ENCODE peak calls at places on chromosomes 2 and 18, in four cellular contexts. X is sigmoid colon, S is K562, T is stomach. G is an unnamed sample.

GRCh38 chr2:202760848-202761247 is 110.7 kb downstream of the ICA1L start:
- DNase-seq in T (no peak), X (no peak), S (no peak), G (no peak)

GRCh38 chr2:101063753-101064502 is 61.8 kb downstream of the RPL31 start:
- DNase-seq in S (no peak), T (no peak), X (no peak), G (no peak)

GRCh38 chr2:113175736-113176695 is 2.2 kb downstream of the PSD4 start:
- DNase-seq in X (no peak), T (no peak), S (no peak), G (no peak)

GRCh38 chr2:50443868-50444267 is 588.1 kb downstream of the NRXN1 start:
- DNase-seq in T (no peak), S (no peak), X (no peak), G (no peak)

GRCh38 chr2:32291746-32292145 is 14.0 kb downstream of the YIPF4 start:
- DNase-seq in X (no peak), T (peak), S (no peak), G (no peak)

GRCh38 chr18:394276-394996 is 106.1 kb downstream of the COLEC12 start:
- DNase-seq in X (no peak), S (no peak), T (no peak), G (no peak)

GRCh38 chr2:68325056-68325455 is 5.3 kb upstream of the CNRIP1 start:
- DNase-seq in T (no peak), S (no peak), X (no peak), G (no peak)

GRCh38 chr2:23015651-23016050 is 369.3 kb upstream of the KLHL29 start:
- DNase-seq in X (no peak), S (no peak), T (no peak), G (no peak)

GRCh38 chr2:9407363-9407811 is 15.9 kb downstream of the ITGB1BP1 start:
- DNase-seq in X (no peak), T (no peak), S (no peak), G (no peak)

GRCh38 chr2:63555931-63556330 is 32.3 kb downstream of the WDPCP start:
- DNase-seq in S (no peak), X (no peak), T (no peak), G (no peak)

GRCh38 chr18:25646971-25647370 is 295.0 kb upstream of the ZNF521 start:
- DNase-seq in S (no peak), X (no peak), T (no peak), G (no peak)

GRCh38 chr2:187174582-187174981 is 273.5 kb downstream of the CALCRL start:
- DNase-seq in S (peak), T (no peak), X (no peak), G (no peak)

GRCh38 chr2:11617527-11617926 is 52.5 kb downstream of the NTSR2 start:
- DNase-seq in X (no peak), T (no peak), S (no peak), G (no peak)

GRCh38 chr2:69012310-69013122 is 463 bp upstream of the ANTXR1 start:
- DNase-seq in S (peak), T (peak), X (peak), G (peak)

GRCh38 chr2:56871641-56872040 is 687.9 kb downstream of the CCDC85A start:
- DNase-seq in S (no peak), X (no peak), T (no peak), G (no peak)

GRCh38 chr18:76691800-76692199 is 130.6 kb upstream of the ZNF236 start:
- DNase-seq in T (no peak), X (peak), S (no peak), G (peak)

GRCh38 chr2:226652388-226652787 is 147.2 kb downstream of the IRS1 start:
- DNase-seq in X (no peak), S (no peak), T (no peak), G (no peak)

GRCh38 chr18:67402543-67402942 is 114.0 kb downstream of the DSEL start:
- DNase-seq in T (no peak), X (no peak), S (no peak), G (no peak)

GRCh38 chr2:18976112-18976961 is 382.1 kb downstream of the OSR1 start:
- DNase-seq in T (no peak), X (peak), S (no peak), G (no peak)

GRCh38 chr2:147416099-147416498 is 428.7 kb upstream of the ACVR2A start:
- DNase-seq in S (no peak), X (no peak), T (no peak), G (no peak)

GRCh38 chr2:27736031-27736889 is 35.3 kb upstream of the MRPL33 start:
- DNase-seq in X (no peak), T (no peak), S (no peak), G (no peak)

GRCh38 chr2:236078675-236079255 is 89.4 kb downstream of the GBX2 start:
- DNase-seq in S (no peak), X (no peak), T (no peak), G (no peak)
- TF ChIP-seq CTCF in S (no peak), X (no peak), T (no peak), G (no peak)

GRCh38 chr2:7515327-7515726 is 598.1 kb downstream of the RNF144A start:
- DNase-seq in T (no peak), S (no peak), X (no peak), G (no peak)
- TF ChIP-seq EP300 in T (no peak), S (no peak), X (no peak), G (no peak)

DNA sequence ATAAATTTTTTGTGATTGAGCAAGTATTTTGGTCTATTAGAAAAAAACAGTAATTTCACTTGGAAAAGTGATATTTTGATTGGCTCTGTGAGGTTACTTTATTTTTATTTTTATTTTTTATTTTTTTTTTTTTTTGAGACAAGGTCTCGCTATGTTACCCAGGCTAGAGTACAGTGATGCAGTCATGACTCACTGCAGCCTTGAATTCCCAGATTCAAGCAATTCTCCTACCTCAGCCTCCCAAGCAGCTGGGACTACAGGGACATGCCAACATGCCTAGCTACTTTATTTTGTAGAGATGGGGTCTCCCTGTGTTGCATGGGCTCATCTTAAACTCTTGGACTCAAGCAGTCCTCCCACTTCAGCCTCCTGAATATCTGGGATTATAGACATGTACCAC is 60.9 kb upstream of the MGAT5 start:
- DNase-seq in T (no peak), S (no peak), X (no peak), G (no peak)
- H3K27ac ChIP-seq in T (no peak), S (no peak), X (no peak), G (no peak)

DNA sequence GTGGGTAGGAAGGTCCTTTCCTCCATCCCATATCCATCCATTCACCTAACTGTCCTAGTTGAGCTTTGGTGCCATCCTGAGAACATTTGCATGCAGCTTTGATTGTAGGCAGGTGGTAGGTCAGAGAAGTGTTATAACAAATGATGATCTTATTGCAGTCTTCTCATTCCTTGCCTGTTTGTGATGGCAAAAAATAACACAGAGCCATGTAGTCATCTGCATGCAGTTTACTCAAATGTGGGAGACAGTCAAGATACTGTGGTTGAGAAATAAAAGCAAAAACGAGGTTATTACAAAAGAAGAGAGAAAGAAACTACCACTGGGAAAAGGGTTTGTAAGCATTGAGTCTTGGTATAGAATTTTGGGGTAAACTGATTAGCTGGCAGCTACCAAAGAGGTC is 66.3 kb downstream of the AOX1 start:
- DNase-seq in T (no peak), X (no peak), S (no peak), G (no peak)
- TF ChIP-seq CTCF in T (no peak), X (no peak), S (no peak), G (no peak)

DNA sequence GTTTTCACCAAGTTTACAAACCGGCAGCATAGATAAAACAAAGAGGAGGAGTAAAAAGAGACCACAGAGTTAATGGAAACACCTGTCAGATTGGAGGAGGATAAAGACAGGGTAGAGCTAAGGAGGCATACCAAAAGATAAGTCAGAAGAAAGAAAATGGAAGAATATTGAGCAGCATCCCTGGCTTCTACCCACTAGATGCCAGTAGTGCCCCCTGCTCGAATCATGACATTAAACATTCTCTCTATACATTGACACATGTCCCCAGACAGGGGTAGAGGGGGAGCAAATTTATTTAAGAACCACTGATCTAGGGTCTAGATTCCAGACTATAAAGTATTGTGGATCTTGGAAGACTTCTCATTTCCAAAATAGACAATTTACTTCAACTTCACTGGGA is 159.8 kb upstream of the ETAA1 start:
- DNase-seq in X (no peak), S (no peak), T (no peak), G (no peak)
- TF ChIP-seq EP300 in X (no peak), S (no peak), T (no peak), G (no peak)

G was measured in tibial nerve.